ENCODE peak calls at places on chromosomes 7 and 10, in eight cellular contexts. M is A673; S is fibroblast of the aortic adventitia; A is HuH-7.5; D is activated CD8-positive, alpha-beta memory T cell treated with anti-CD3 and anti-CD28 coated beads for 1 hour; V is T follicular helper cell; B is retina; Y is caudate nucleus. F is an unnamed sample.

GRCh38 chr7:70647801-70648491 is 484.0 kb upstream of the GALNT17 start:
- DNase-seq in V (peak; percentile 45), Y (no peak), D (peak; percentile 47), M (no peak), B (no peak), A (no peak), S (no peak), F (peak; percentile 89)

GRCh38 chr7:137287651-137288258 is 55.8 kb downstream of the PTN start:
- DNase-seq in A (no peak), V (no peak), B (no peak), S (no peak), D (no peak), Y (no peak), M (peak; percentile 3), F (no peak)

GRCh38 chr7:44391746-44392617 is 66.6 kb upstream of the CAMK2B start:
- DNase-seq in V (no peak), Y (no peak), D (no peak), M (no peak), B (no peak), A (no peak), S (no peak), F (no peak)

GRCh38 chr10:123945506-123945905 is 53.9 kb upstream of the CPXM2 start:
- DNase-seq in V (no peak), B (no peak), M (peak; percentile 58), A (no peak), D (no peak), S (peak; percentile 58), Y (no peak), F (no peak)

GRCh38 chr7:116990056-116990455 is 36.8 kb downstream of the ST7 start:
- DNase-seq in B (no peak), M (no peak), D (no peak), A (no peak), V (no peak), Y (no peak), S (no peak), F (no peak)

GRCh38 chr7:29565982-29566746 is 2.5 kb downstream of the PRR15 start:
- DNase-seq in Y (no peak), A (no peak), B (peak; percentile 73), S (no peak), M (peak; percentile 21), V (no peak), D (no peak), F (no peak)

GRCh38 chr10:10792681-10793080 is 225.0 kb upstream of the CELF2 start:
- DNase-seq in D (no peak), Y (no peak), V (no peak), A (no peak), S (peak; percentile 97), B (peak; percentile 17), M (peak; percentile 80), F (no peak)

GRCh38 chr7:1331576-1332467 is 99.2 kb downstream of the UNCX start:
- DNase-seq in V (no peak), S (no peak), A (no peak), B (no peak), D (no peak), Y (no peak), M (peak; percentile 45), F (no peak)

GRCh38 chr7:99473315-99473596 is 566 bp downstream of the ZNF789 start:
- DNase-seq in D (no peak), M (peak; percentile 63), S (peak; percentile 71), V (no peak), Y (no peak), A (peak; percentile 51), B (no peak), F (no peak)

GRCh38 chr10:15222511-15222910 is 54.0 kb upstream of the NMT2 start:
- DNase-seq in D (no peak), V (no peak), A (no peak), B (no peak), S (peak; percentile 13), Y (no peak), M (no peak), F (peak; percentile 21)

GRCh38 chr7:32143271-32143670 is 73.1 kb upstream of the PDE1C start:
- DNase-seq in Y (no peak), A (no peak), S (no peak), M (no peak), D (no peak), V (no peak), B (no peak), F (no peak)

GRCh38 chr10:77188511-77188910 is 449.1 kb downstream of the KCNMA1 start:
- DNase-seq in S (peak; percentile 37), A (no peak), M (no peak), V (no peak), B (no peak), Y (no peak), D (no peak), F (no peak)

GRCh38 chr7:139355320-139355719 is 4.4 kb upstream of the LUC7L2 start:
- DNase-seq in A (no peak), D (no peak), Y (no peak), B (no peak), S (peak; percentile 25), M (no peak), V (no peak), F (no peak)

GRCh38 chr7:51789494-51789893 is 472.9 kb upstream of the COBL start:
- DNase-seq in D (no peak), Y (no peak), S (no peak), A (no peak), B (no peak), M (no peak), V (no peak), F (no peak)

GRCh38 chr7:22584179-22584578 is 84.2 kb upstream of the STEAP1B start:
- DNase-seq in B (no peak), D (no peak), M (no peak), S (no peak), A (no peak), Y (no peak), V (no peak), F (no peak)

GRCh38 chr10:43195557-43195956 is 57.3 kb downstream of the CSGALNACT2 start:
- DNase-seq in D (no peak), V (no peak), M (no peak), B (no peak), S (no peak), Y (no peak), A (no peak), F (no peak)

GRCh38 chr10:33803248-33803647 is 468.8 kb upstream of the NRP1 start:
- DNase-seq in A (no peak), Y (no peak), V (no peak), S (peak; percentile 68), D (no peak), M (no peak), B (no peak), F (no peak)

GRCh38 chr10:104680467-104681401 is 39.6 kb downstream of the SORCS3 start:
- DNase-seq in V (no peak), M (peak; percentile 22), B (peak; percentile 86), A (no peak), D (no peak), Y (peak; percentile 37), S (peak; percentile 14), F (no peak)

GRCh38 chr10:112360308-112361270 is 13.3 kb upstream of the ACSL5 start:
- DNase-seq in S (peak; percentile 73), V (no peak), D (no peak), B (no peak), A (no peak), M (no peak), Y (no peak), F (no peak)

GRCh38 chr7:64653721-64654401 is 12.1 kb upstream of the ZNF107 start:
- DNase-seq in Y (no peak), B (no peak), D (no peak), S (no peak), M (no peak), V (no peak), A (no peak), F (no peak)

GRCh38 chr10:62183442-62183841 is 85.2 kb downstream of the RTKN2 start:
- DNase-seq in M (no peak), Y (no peak), V (peak; percentile 16), S (no peak), D (no peak), A (no peak), B (no peak), F (no peak)

F was measured in activated effector memory CD4-positive, alpha-beta T cell treated with anti-CD3 and anti-CD28 coated beads, Interleukin-2, amount 50 U/mL, for 16 hours.